ENCODE peak calls at places on chromosomes 5 and 9, in six cellular contexts. G, M, H, I, R and X are unnamed samples. For H3K4me1, the result is how much of the 10 kb centered on the place peaks cover.

GRCh38 chr9:127634698-127635097 is 22.6 kb downstream of the STXBP1 start:
- DNase-seq in G (no peak), M (no peak), H (no peak), I (no peak), R (no peak), X (no peak)

GRCh38 chr9:79807966-79808365 is 236.2 kb downstream of the TLE4 start:
- DNase-seq in G (no peak), M (no peak), H (no peak), I (no peak), R (no peak), X (no peak)

GRCh38 chr5:9851458-9851857 is 221.3 kb upstream of the TAS2R1 start:
- DNase-seq in G (no peak), M (no peak), H (peak), I (peak), R (no peak), X (no peak)

GRCh38 chr9:20557890-20558608 is 64.2 kb downstream of the MLLT3 start:
- DNase-seq in G (no peak), M (no peak), H (peak), I (no peak), R (no peak), X (no peak)

GRCh38 chr9:134642385-134643181 is 980 bp downstream of the COL5A1 start:
- DNase-seq in G (peak), M (no peak), H (peak), I (peak), R (peak), X (peak)

GRCh38 chr9:3758816-3759576 is 233.2 kb upstream of the RFX3 start:
- DNase-seq in G (no peak), M (no peak), H (no peak), I (no peak), R (no peak), X (no peak)

GRCh38 chr9:131237931-131238401 is 38.3 kb downstream of the FAM78A start:
- DNase-seq in G (peak), M (peak), H (peak), I (peak), R (peak), X (peak)

GRCh38 chr5:63261695-63262094 is 683.1 kb downstream of the LRRC70 start:
- DNase-seq in G (no peak), M (no peak), H (no peak), I (no peak), R (no peak), X (no peak)

GRCh38 chr9:14471041-14471440 is 157.1 kb upstream of the NFIB start:
- DNase-seq in G (no peak), M (no peak), H (no peak), I (no peak), R (no peak), X (no peak)

GRCh38 chr9:26723486-26723885 is 169.1 kb downstream of the CAAP1 start:
- DNase-seq in G (peak), M (peak), H (peak), I (peak), R (peak), X (peak)

GRCh38 chr5:39714036-39714698 is 289.4 kb upstream of the DAB2 start:
- DNase-seq in G (no peak), M (no peak), H (peak), I (peak), R (peak), X (no peak)

GRCh38 chr9:116736406-116736805 is 49.3 kb downstream of the TRIM32 start:
- DNase-seq in G (no peak), M (no peak), H (no peak), I (no peak), R (no peak), X (no peak)

GRCh38 chr5:8906303-8906967 is 639.4 kb downstream of the SEMA5A start:
- DNase-seq in G (no peak), M (no peak), H (peak), I (no peak), R (no peak), X (no peak)

GRCh38 chr5:172909931-172910502 is 49.2 kb upstream of the RPL26L1 start:
- DNase-seq in G (no peak), M (no peak), H (peak), I (no peak), R (no peak), X (peak)

GRCh38 chr5:2138896-2139295 is 256.2 kb upstream of the IRX4 start:
- DNase-seq in G (no peak), M (no peak), H (no peak), I (no peak), R (no peak), X (no peak)

GRCh38 chr5:15533124-15533893 is 33.3 kb downstream of the FBXL7 start:
- DNase-seq in G (no peak), M (no peak), H (peak), I (no peak), R (no peak), X (no peak)

GRCh38 chr9:133073264-133074000 is 11.7 kb downstream of the CEL start:
- DNase-seq in G (no peak), M (no peak), H (no peak), I (no peak), R (no peak), X (no peak)

GRCh38 chr9:134193912-134194535 is 29.7 kb upstream of the RNU6ATAC start:
- DNase-seq in G (peak), M (peak), H (no peak), I (peak), R (no peak), X (peak)

GRCh38 chr5:171851251-171851650 is 65.6 kb downstream of the SMIM23 start:
- DNase-seq in G (no peak), M (no peak), H (no peak), I (no peak), R (no peak), X (no peak)

DNA sequence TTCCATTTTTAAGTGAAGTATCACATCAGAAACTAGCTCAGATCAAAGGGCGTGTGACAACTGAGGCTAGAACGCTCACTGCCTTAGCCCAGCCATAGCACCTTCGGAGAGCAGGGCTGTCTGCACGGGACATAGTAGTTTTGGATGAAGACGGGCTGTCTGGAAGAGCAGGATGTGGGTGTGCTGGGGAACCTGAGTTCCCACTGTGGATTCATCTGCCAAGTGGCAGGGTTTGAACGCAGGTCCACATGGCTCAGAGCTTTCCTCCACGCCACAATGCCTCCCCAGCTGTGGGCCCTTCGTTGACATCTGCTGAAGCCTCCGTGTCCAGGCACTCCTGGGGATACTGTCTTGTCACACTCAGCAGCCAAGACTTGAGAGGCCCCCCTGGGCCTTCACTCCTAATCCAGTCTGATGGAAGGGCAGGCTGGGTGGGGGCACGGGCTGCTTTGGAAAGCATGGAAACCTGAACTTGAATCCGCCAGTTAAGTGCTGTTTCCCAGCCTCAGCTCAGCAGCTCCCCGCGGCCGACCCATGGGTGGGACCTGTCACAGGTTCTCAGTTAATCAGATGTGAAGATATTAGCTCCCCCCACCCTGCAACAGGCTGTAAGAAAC is 228.1 kb downstream of the FANCC start:
- DNase-seq in G (no peak), M (no peak), H (no peak), I (no peak), R (no peak), X (no peak)
- H3K4me1 ChIP-seq in G (half or more), M (under half), H (under half), I (under half), R (under half), X (under half)

GRCh38 chr5:169298193-169298592 is 2.7 kb downstream of the SLIT3 start:
- DNase-seq in G (no peak), M (no peak), H (peak), I (no peak), R (no peak), X (no peak)

GRCh38 chr5:169299146-169299545 is 1.8 kb downstream of the SLIT3 start:
- DNase-seq in G (no peak), M (no peak), H (peak), I (no peak), R (no peak), X (no peak)

GRCh38 chr5:169301386-169301930 is 519 bp upstream of the SLIT3 start:
- DNase-seq in G (no peak), M (no peak), H (peak), I (no peak), R (no peak), X (no peak)

GRCh38 chr5:169300468-169301385 is at the start of gene SLIT3:
- DNase-seq in G (peak), M (no peak), H (peak), I (peak), R (peak), X (peak)

DNA sequence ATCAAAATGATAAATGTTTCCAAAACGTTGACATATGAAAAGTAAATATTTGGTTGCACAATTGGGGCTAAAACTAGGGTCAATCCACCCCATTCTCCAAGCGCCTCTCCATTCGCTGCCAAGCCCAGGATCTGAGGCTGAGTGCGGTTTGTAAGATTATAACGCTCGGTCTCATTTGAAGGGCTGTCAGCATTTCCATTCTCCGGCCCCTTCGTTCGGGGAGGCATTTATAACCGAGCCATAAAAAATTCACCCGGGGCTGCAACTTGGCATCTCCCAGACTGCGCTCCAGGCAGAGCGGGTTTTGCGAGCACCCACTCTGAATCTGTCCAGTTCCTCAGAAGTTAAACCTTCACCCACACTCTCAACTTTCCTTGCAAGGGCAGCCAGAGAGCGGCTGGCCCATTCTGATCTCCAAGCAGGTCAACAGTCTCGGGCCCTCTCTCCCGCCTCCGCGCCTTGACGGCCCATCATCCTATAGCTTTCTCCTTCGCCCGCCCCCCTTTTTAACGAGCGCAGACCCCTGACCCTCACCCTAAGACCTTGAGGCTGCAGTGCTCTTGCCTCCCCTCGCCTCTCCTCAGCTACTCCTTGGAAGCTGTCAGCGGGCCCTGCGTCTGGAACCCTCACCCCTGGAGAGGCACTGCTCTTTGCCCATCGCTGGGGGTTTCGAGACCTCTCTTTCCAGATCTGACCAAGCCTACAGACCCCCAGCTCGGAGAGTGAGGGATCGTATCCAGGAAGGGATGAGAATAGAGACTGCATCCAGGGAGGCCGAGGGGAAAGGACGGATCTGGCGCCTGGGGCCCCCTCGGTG is 1.1 kb downstream of the SLIT3 start:
- DNase-seq in G (no peak), M (no peak), H (peak), I (no peak), R (peak), X (no peak)
- H3K4me3 ChIP-seq in G (peak), M (no peak), H (peak), I (no peak), R (peak), X (no peak)

GRCh38 chr5:150593593-150593992 is 46.9 kb upstream of the SYNPO start:
- DNase-seq in G (no peak), M (no peak), H (no peak), I (no peak), R (no peak), X (no peak)
- H3K4me1 ChIP-seq in G (under half), M (under half), H (under half), I (under half), R (half or more), X (under half)

DNA sequence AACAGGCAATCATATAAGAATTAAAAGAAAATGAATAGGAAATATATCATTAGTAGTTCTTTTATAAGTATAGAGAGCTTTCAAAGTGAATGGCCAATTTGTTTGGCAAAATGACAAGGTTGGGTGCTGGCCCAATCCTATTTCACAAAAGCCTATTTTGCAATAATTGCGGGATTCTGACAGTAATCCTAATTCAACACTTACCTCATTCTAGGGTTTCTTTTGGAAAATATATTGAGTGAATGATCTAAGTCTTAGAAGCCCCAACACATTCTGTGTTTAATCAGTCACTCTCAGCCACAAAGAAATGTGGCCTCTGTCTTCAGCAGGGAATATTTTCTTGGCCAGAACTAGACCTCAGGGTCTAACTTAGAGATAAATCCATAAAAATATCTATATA is 835.9 kb upstream of the ZNF608 start:
- DNase-seq in G (no peak), M (no peak), H (peak), I (no peak), R (no peak), X (no peak)
- H3K4me3 ChIP-seq in G (no peak), M (no peak), H (no peak), I (no peak), R (no peak), X (no peak)

DNA sequence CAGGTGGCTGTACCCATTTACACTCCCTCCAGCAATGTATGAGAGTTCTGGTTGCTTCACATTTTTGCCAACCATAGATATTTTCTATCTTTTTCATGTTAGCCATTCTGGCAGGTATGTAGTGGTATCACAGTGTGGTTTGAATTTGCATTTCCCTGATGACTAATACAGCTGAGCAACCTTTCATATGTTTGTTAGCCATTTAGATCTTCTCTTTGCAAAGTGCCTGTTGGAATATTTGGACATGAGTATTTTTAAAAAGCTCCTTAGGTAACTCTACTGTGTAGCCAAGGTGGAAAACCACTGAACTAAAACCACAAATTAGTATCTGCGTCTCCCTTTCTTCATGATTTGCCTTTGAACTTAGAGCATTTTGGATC is 31.9 kb downstream of the IRF1 start:
- DNase-seq in G (no peak), M (no peak), H (peak), I (no peak), R (no peak), X (no peak)
- H3K4me1 ChIP-seq in G (under half), M (half or more), H (under half), I (under half), R (under half), X (half or more)

DNA sequence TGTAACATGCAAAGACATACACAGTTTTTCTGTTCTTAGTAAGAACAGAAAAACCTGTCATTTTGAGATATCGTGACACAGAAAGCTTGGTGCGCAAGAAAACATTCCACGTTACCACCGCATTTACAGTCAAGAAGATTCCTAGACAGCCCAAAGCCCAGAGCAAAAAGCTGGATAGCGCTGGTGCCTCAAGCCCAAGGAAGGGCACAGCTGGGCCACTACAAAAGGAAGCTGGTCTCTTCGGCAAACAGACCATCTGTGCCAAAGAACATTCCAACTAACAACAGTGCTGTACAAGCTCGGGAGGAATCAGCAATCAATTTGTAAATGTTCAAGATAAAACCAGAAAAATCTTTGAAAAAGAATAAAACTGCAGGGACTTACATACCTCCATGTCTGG is 31.0 kb downstream of the PSMB7 start:
- DNase-seq in G (no peak), M (no peak), H (no peak), I (no peak), R (no peak), X (no peak)
- H3K4me3 ChIP-seq in G (no peak), M (no peak), H (no peak), I (no peak), R (no peak), X (no peak)

DNA sequence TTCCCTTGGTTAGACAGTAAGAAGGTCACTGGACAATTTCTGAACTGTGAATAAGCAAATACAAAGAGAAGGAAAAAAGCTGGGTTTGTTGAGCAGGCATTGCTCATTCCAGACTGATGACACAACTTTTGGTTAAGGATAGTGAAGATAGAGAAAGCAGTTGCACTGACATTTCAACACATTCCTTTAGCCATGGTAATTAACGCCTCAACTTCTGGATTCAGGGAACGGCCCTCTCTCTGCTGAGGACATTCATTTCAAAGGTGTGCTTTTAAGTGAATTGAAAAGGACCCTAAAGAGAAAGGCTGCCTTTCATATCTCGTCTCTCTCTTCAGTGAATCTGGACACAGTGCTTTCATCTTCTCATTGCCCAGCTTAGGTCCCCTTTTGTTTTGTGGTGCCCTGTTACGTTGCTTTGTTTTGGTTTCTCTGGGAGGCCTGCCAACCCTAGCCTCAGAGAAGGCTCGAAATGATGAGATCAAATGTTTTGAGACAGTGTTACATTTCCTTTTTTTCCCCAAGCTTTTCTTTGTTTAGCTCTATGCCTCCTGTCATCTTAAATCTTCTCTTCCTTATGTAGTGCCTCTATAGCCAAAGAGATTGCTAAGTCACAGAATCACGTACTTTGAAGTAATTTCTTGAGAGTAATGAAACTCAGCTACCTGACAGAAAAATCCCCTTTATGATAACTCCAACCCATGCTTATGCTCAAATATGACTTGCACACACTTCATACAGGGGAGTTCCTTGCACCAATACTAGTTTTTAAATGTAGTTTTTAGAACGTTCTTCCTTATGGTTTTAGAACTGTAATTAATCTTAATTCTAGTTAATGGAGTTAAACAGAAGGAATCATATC is 94.4 kb upstream of the IFNE start:
- DNase-seq in G (peak), M (no peak), H (peak), I (no peak), R (peak), X (no peak)
- H3K4me1 ChIP-seq in G (under half), M (under half), H (half or more), I (under half), R (under half), X (under half)

GRCh38 chr5:81772488-81772887 is 21.6 kb upstream of the SSBP2 start:
- DNase-seq in G (no peak), M (no peak), H (no peak), I (no peak), R (no peak), X (no peak)

GRCh38 chr5:81774359-81774758 is 23.5 kb upstream of the SSBP2 start:
- DNase-seq in G (no peak), M (no peak), H (peak), I (no peak), R (no peak), X (no peak)

GRCh38 chr5:81776258-81776657 is 25.4 kb upstream of the SSBP2 start:
- DNase-seq in G (no peak), M (no peak), H (no peak), I (no peak), R (no peak), X (peak)

GRCh38 chr5:81773148-81773547 is 22.3 kb upstream of the SSBP2 start:
- DNase-seq in G (no peak), M (no peak), H (no peak), I (no peak), R (no peak), X (no peak)

GRCh38 chr5:81773574-81773973 is 22.7 kb upstream of the SSBP2 start:
- DNase-seq in G (no peak), M (no peak), H (peak), I (no peak), R (no peak), X (no peak)
- H3K4me3 ChIP-seq in G (no peak), M (no peak), H (no peak), I (no peak), R (no peak), X (no peak)